ENCODE peak calls at places on chromosomes 7 and 10, in four cellular contexts. One of them, this sample, is unnamed.

GRCh38 chr7:73704640-73705550 is 14.6 kb downstream of the STX1A start:
- DNase-seq in Caco-2: no peak
- DNase-seq in lung: peak; percentile 61
- DNase-seq in CD8-positive, alpha-beta memory T cell: no peak
- DNase-seq in this sample: no peak

GRCh38 chr10:9051328-9051974 is 997.0 kb downstream of the GATA3 start:
- DNase-seq in Caco-2: no peak
- DNase-seq in lung: no peak
- DNase-seq in CD8-positive, alpha-beta memory T cell: no peak
- DNase-seq in this sample: no peak

GRCh38 chr10:8033812-8034665 is 20.4 kb upstream of the GATA3 start:
- DNase-seq in Caco-2: no peak
- DNase-seq in lung: no peak
- DNase-seq in CD8-positive, alpha-beta memory T cell: no peak
- DNase-seq in this sample: no peak

GRCh38 chr10:132802048-132802447 is 16.1 kb upstream of the NKX6-2 start:
- DNase-seq in Caco-2: no peak
- DNase-seq in lung: no peak
- DNase-seq in CD8-positive, alpha-beta memory T cell: no peak
- DNase-seq in this sample: no peak

GRCh38 chr10:132774905-132775863 is 10.8 kb downstream of the NKX6-2 start:
- DNase-seq in Caco-2: no peak
- DNase-seq in lung: no peak
- DNase-seq in CD8-positive, alpha-beta memory T cell: no peak
- DNase-seq in this sample: no peak

GRCh38 chr10:4354382-4354812 is 471.6 kb upstream of the AKR1E2 start:
- DNase-seq in Caco-2: no peak
- DNase-seq in lung: no peak
- DNase-seq in CD8-positive, alpha-beta memory T cell: no peak
- DNase-seq in this sample: peak; percentile 9

GRCh38 chr10:91290607-91291006 is 70.1 kb downstream of the PCGF5 start:
- DNase-seq in Caco-2: no peak
- DNase-seq in lung: no peak
- DNase-seq in CD8-positive, alpha-beta memory T cell: no peak
- DNase-seq in this sample: no peak

GRCh38 chr10:11197854-11198253 is 180.2 kb downstream of the CELF2 start:
- DNase-seq in Caco-2: no peak
- DNase-seq in lung: no peak
- DNase-seq in CD8-positive, alpha-beta memory T cell: no peak
- DNase-seq in this sample: no peak

GRCh38 chr7:111815354-111815753 is 253.1 kb upstream of the IMMP2L start:
- DNase-seq in Caco-2: no peak
- DNase-seq in lung: no peak
- DNase-seq in CD8-positive, alpha-beta memory T cell: no peak
- DNase-seq in this sample: no peak

GRCh38 chr10:95253007-95253406 is 37.8 kb downstream of the PDLIM1 start:
- DNase-seq in Caco-2: no peak
- DNase-seq in lung: no peak
- DNase-seq in CD8-positive, alpha-beta memory T cell: no peak
- DNase-seq in this sample: no peak

GRCh38 chr10:34580643-34581042 is 234.5 kb downstream of the PARD3 start:
- DNase-seq in Caco-2: no peak
- DNase-seq in lung: no peak
- DNase-seq in CD8-positive, alpha-beta memory T cell: no peak
- DNase-seq in this sample: no peak

GRCh38 chr10:24465899-24466615 is 257.1 kb downstream of the KIAA1217 start:
- DNase-seq in Caco-2: peak; percentile 78
- DNase-seq in lung: peak; percentile 61
- DNase-seq in CD8-positive, alpha-beta memory T cell: no peak
- DNase-seq in this sample: peak; percentile 82

GRCh38 chr7:81684513-81685262 is 85.2 kb downstream of the HGF start:
- DNase-seq in Caco-2: peak; percentile 33
- DNase-seq in lung: peak; percentile 77
- DNase-seq in CD8-positive, alpha-beta memory T cell: no peak
- DNase-seq in this sample: peak; percentile 98

GRCh38 chr10:75553550-75553949 is 122.1 kb downstream of the LRMDA start:
- DNase-seq in Caco-2: no peak
- DNase-seq in lung: no peak
- DNase-seq in CD8-positive, alpha-beta memory T cell: no peak
- DNase-seq in this sample: no peak

GRCh38 chr7:7805511-7806153 is 87.2 kb upstream of the RPA3 start:
- DNase-seq in Caco-2: no peak
- DNase-seq in lung: no peak
- DNase-seq in CD8-positive, alpha-beta memory T cell: no peak
- DNase-seq in this sample: no peak

GRCh38 chr10:34811968-34812514 is 3.1 kb downstream of the PARD3 start:
- DNase-seq in Caco-2: no peak
- DNase-seq in lung: no peak
- DNase-seq in CD8-positive, alpha-beta memory T cell: no peak
- DNase-seq in this sample: no peak

DNA sequence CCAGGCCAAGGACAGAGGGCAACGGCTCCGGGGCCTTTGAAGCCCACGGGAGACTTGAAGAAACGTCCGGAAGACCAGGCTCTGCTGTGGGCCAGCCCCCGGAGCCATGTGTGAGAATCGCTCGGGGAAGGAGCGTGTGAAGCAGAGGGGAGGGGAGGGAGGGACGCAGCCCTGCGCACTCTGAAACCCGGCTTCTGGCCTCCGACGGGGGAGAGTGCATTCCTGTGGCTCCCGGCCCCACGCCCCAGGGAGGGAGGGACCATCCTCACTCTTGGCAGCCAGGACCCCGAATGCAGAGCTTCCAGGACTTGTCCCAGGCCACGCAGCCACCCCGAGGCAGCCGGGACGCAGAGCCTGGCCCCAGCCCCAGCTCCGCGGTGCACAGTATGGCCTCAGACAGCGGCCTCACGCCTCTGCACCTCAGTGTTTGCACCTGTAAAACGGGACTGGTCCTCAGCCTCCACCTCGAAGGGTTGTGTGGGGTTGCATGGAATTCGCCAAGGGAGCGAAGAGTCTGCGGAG is 67.4 kb downstream of the PDGFA start:
- DNase-seq in Caco-2: no peak
- DNase-seq in lung: no peak
- DNase-seq in CD8-positive, alpha-beta memory T cell: no peak
- DNase-seq in this sample: no peak
- H3K4me3 ChIP-seq in Caco-2: no peak overlapping the region
- H3K4me3 ChIP-seq in lung: no peak overlapping the region
- H3K4me3 ChIP-seq in CD8-positive, alpha-beta memory T cell: no peak overlapping the region
- H3K4me3 ChIP-seq in this sample: no peak overlapping the region

GRCh38 chr10:105956550-105956949 is 1208.0 kb downstream of the SORCS1 start:
- DNase-seq in Caco-2: no peak
- DNase-seq in lung: no peak
- DNase-seq in CD8-positive, alpha-beta memory T cell: no peak
- DNase-seq in this sample: no peak
- H3K9me3 ChIP-seq in Caco-2: no peaks in the 10 kb centered on the region
- H3K9me3 ChIP-seq in lung: no peaks in the 10 kb centered on the region
- H3K9me3 ChIP-seq in CD8-positive, alpha-beta memory T cell: no peaks in the 10 kb centered on the region
- H3K9me3 ChIP-seq in this sample: no peaks in the 10 kb centered on the region

DNA sequence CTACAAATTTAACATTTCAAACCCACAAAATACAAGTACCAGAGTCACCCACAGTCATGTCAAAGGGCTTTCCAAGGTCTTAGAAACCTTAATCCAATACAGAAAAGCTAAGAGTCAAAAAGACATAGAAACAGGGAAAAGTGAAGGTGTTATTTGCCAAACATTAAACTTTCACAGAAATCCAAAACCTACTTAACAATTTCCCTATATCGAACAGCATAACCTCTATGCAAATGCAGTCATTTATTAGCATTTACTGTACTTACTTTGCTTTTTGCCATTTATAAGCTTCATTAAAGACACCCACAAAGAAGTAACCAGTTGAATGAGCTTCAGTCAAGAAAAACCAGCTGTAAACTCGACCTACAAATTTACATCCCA is 1.6 kb downstream of the PANK1 start:
- DNase-seq in Caco-2: no peak
- DNase-seq in lung: no peak
- DNase-seq in CD8-positive, alpha-beta memory T cell: no peak
- DNase-seq in this sample: no peak
- H3K4me3 ChIP-seq in Caco-2: peak overlapping the region; percentile 50
- H3K4me3 ChIP-seq in lung: no peak overlapping the region
- H3K4me3 ChIP-seq in CD8-positive, alpha-beta memory T cell: peak overlapping the region; percentile 64
- H3K4me3 ChIP-seq in this sample: peak overlapping the region; percentile 74

GRCh38 chr7:4302203-4302905 is 379.7 kb upstream of the FOXK1 start:
- DNase-seq in Caco-2: no peak
- DNase-seq in lung: no peak
- DNase-seq in CD8-positive, alpha-beta memory T cell: no peak
- DNase-seq in this sample: no peak

DNA sequence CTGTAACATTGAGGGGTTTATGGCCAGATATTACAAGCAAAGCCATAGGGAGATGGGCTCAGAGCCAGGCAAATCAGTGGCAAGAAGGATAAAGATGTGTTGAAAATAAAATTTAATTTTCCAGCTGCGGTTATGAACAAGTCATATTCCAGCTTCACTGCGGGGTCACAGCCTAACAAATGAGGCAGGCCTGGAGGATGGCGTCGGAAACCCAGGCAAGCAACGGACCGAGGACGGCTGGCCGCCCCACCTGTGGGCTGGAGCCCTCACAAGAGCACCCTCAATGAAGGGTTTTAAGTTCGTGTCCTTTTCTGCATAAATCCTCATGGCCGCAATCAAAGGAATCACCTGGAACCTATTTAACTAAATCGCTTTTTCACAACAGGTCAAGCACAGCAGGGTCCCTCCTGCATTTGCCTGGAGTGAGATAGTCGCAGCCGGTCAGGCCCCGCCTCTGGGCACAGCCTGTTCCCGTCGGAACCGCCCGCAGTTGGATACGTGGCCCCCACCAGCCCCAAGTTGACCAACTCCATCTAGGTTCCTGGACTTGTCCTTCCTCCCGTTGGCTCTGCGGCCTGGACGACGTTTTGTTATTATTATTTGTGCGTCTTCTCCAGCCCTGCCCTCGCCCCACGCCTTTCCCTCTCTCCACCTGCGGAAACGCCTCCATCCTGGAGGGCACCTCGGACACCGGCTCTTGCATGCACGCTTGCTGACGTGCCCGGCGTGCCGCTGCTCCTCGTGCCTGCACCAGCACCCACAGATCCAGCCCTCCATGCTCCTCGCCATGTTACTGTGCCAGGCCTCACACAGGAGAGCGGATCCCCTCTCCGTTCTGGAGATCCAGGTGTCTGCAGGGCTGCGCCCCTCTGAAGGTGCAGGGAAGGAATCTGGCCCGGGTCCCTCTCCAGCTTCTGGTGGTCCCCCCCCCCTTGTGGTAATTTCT is 374.2 kb upstream of the FOXK1 start:
- DNase-seq in Caco-2: no peak
- DNase-seq in lung: no peak
- DNase-seq in CD8-positive, alpha-beta memory T cell: no peak
- DNase-seq in this sample: no peak
- H3K9me3 ChIP-seq in Caco-2: no peaks in the 10 kb centered on the region
- H3K9me3 ChIP-seq in lung: peaks cover 6% of the 10 kb centered on the region
- H3K9me3 ChIP-seq in CD8-positive, alpha-beta memory T cell: no peaks in the 10 kb centered on the region
- H3K9me3 ChIP-seq in this sample: no peaks in the 10 kb centered on the region